ENCODE peak calls at places on chromosome 14, in seven cellular contexts. C is SJCRH30, E is testis, N is hepatocyte, K is body of pancreas, H is cardiac muscle cell, Z is Panc1. M is an unnamed sample. For H3K9me3 and H3K4me1, the result is how much of the 10 kb centered on the place peaks cover.

GRCh38 chr14:105700622-105701288 is 174.4 kb downstream of the TMEM121 start:
- DNase-seq in C (no peak), E (no peak), N (no peak), K (no peak), H (no peak), Z (no peak), M (no peak)

GRCh38 chr14:78836777-78837176 is 666.6 kb downstream of the NRXN3 start:
- DNase-seq in C (peak), E (peak), N (peak), K (peak), H (peak), Z (peak), M (no peak)

GRCh38 chr14:79597561-79597960 is 613.7 kb downstream of the DIO2 start:
- DNase-seq in C (no peak), E (no peak), N (no peak), K (no peak), H (peak), Z (no peak), M (no peak)

GRCh38 chr14:52266782-52267181 is 716 bp upstream of the PTGDR start:
- DNase-seq in C (no peak), E (no peak), N (no peak), K (no peak), H (peak), Z (no peak), M (no peak)

GRCh38 chr14:36928432-36928831 is 244.0 kb downstream of the SLC25A21 start:
- DNase-seq in C (no peak), E (no peak), N (no peak), K (no peak), H (no peak), Z (no peak), M (no peak)

GRCh38 chr14:89078021-89078676 is 253.7 kb downstream of the TTC8 start:
- DNase-seq in C (no peak), E (no peak), N (no peak), K (no peak), H (no peak), Z (no peak), M (no peak)

GRCh38 chr14:68894123-68894522 is 85.0 kb downstream of the ACTN1 start:
- DNase-seq in C (no peak), E (no peak), N (no peak), K (no peak), H (peak), Z (no peak), M (no peak)

GRCh38 chr14:99118046-99118721 is 153.8 kb downstream of the BCL11B start:
- DNase-seq in C (no peak), E (no peak), N (no peak), K (no peak), H (no peak), Z (no peak), M (no peak)

GRCh38 chr14:29710015-29710414 is 217.6 kb downstream of the PRKD1 start:
- DNase-seq in C (no peak), E (no peak), N (no peak), K (no peak), H (peak), Z (no peak), M (no peak)

GRCh38 chr14:78181270-78181669 is 11.1 kb downstream of the NRXN3 start:
- DNase-seq in C (no peak), E (no peak), N (no peak), K (no peak), H (no peak), Z (no peak), M (no peak)

GRCh38 chr14:54652890-54653201 is 85.9 kb downstream of the SAMD4A start:
- DNase-seq in C (no peak), E (no peak), N (no peak), K (no peak), H (no peak), Z (no peak), M (no peak)

GRCh38 chr14:54652188-54652889 is 85.4 kb downstream of the SAMD4A start:
- DNase-seq in C (peak), E (peak), N (peak), K (peak), H (peak), Z (peak), M (no peak)

GRCh38 chr14:54650331-54651017 is 83.5 kb downstream of the SAMD4A start:
- DNase-seq in C (peak), E (peak), N (no peak), K (peak), H (peak), Z (no peak), M (no peak)

GRCh38 chr14:54651018-54651351 is 84.1 kb downstream of the SAMD4A start:
- DNase-seq in C (no peak), E (no peak), N (no peak), K (no peak), H (no peak), Z (no peak), M (no peak)

GRCh38 chr14:54651649-54652048 is 84.7 kb downstream of the SAMD4A start:
- DNase-seq in C (no peak), E (no peak), N (no peak), K (no peak), H (no peak), Z (no peak), M (no peak)
- H3K4me3 ChIP-seq in C (peak), E (no peak), N (no peak), K (no peak), H (no peak), Z (peak), M (no peak)

GRCh38 chr14:26722258-26722657 is 124.4 kb upstream of the NOVA1 start:
- DNase-seq in C (no peak), E (no peak), N (no peak), K (no peak), H (no peak), Z (no peak), M (no peak)

GRCh38 chr14:26719514-26719913 is 121.7 kb upstream of the NOVA1 start:
- DNase-seq in C (no peak), E (no peak), N (no peak), K (no peak), H (peak), Z (no peak), M (no peak)
- H3K9me3 ChIP-seq in C (under half), E (under half), N (under half), K (under half), H (under half), Z (under half), M (under half)

GRCh38 chr14:64965356-64966000 is 6.7 kb downstream of the RAB15 start:
- DNase-seq in C (no peak), E (no peak), N (no peak), K (no peak), H (no peak), Z (no peak), M (no peak)

GRCh38 chr14:64968167-64968566 is 4.0 kb downstream of the RAB15 start:
- DNase-seq in C (no peak), E (no peak), N (no peak), K (no peak), H (no peak), Z (no peak), M (no peak)

GRCh38 chr14:64968651-64969050 is 3.5 kb downstream of the RAB15 start:
- DNase-seq in C (peak), E (no peak), N (no peak), K (no peak), H (no peak), Z (no peak), M (no peak)

GRCh38 chr14:64970041-64970440 is 2.1 kb downstream of the RAB15 start:
- DNase-seq in C (no peak), E (no peak), N (no peak), K (no peak), H (no peak), Z (no peak), M (no peak)

GRCh38 chr14:64966976-64967375 is 5.2 kb downstream of the RAB15 start:
- DNase-seq in C (no peak), E (no peak), N (peak), K (no peak), H (no peak), Z (no peak), M (no peak)
- H3K4me1 ChIP-seq in C (under half), E (under half), N (under half), K (under half), H (under half), Z (under half), M (under half)

GRCh38 chr14:100727565-100728240 is 1.0 kb downstream of the DLK1 start:
- DNase-seq in C (no peak), E (no peak), N (no peak), K (no peak), H (no peak), Z (no peak), M (no peak)
- H3K4me3 ChIP-seq in C (no peak), E (peak), N (peak), K (no peak), H (no peak), Z (no peak), M (no peak)

DNA sequence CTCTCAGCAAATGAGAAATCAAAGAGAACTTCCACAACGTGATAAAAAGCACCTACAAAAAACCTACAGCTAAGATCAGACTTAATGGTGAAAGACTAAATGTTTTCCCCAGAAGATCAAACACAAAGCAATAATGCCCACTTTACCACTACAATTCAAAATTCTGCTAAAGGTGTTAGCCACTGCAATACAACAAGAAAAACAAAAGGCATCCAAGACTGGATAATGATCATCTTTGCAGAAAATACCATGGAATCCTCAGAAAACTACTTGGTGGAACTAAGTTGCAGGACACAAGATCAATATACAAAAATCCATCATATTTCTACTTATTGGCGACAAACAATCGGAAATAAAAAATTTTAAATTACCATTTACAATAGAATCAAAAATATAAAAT is 6.5 kb downstream of the DDX24 start:
- DNase-seq in C (no peak), E (no peak), N (no peak), K (no peak), H (no peak), Z (no peak), M (no peak)
- H3K9me3 ChIP-seq in C (under half), E (under half), N (under half), K (under half), H (under half), Z (under half), M (under half)

M was measured in CD4-positive, CD25-positive, alpha-beta regulatory T cell.